ENCODE peak calls at places on chromosomes 6 and 20, in eight cellular contexts. I is foreskin fibroblast, N is PC-3, U is fibroblast of pulmonary artery, O is adrenal gland, H is cardiac fibroblast, G is hepatocyte, F is HCT116. Q is an unnamed sample.

GRCh38 chr6:154558513-154558912 is 48.0 kb upstream of the CNKSR3 start:
- DNase-seq in I (no peak), N (no peak), U (no peak), O (no peak), H (no peak), G (no peak), F (no peak), Q (no peak)

GRCh38 chr6:10416516-10416862 is 1.6 kb upstream of the TFAP2A start:
- DNase-seq in I (no peak), N (no peak), U (no peak), O (no peak), H (no peak), G (no peak), F (no peak), Q (peak; percentile 62)

GRCh38 chr6:68012822-68013221 is 622.3 kb upstream of the ADGRB3 start:
- DNase-seq in I (no peak), N (no peak), U (no peak), O (no peak), H (no peak), G (no peak), F (no peak), Q (no peak)

GRCh38 chr6:78589426-78589825 is 277.9 kb upstream of the IRAK1BP1 start:
- DNase-seq in I (no peak), N (no peak), U (no peak), O (no peak), H (no peak), G (no peak), F (no peak), Q (no peak)

GRCh38 chr20:59678951-59679350 is 74.6 kb downstream of the PHACTR3 start:
- DNase-seq in I (no peak), N (no peak), U (no peak), O (no peak), H (no peak), G (no peak), F (no peak), Q (no peak)

GRCh38 chr20:23926941-23927872 is 47.7 kb upstream of the CST5 start:
- DNase-seq in I (peak; percentile 60), N (no peak), U (no peak), O (no peak), H (no peak), G (no peak), F (no peak), Q (no peak)

GRCh38 chr6:132758689-132759088 is 985 bp upstream of the VNN2 start:
- DNase-seq in I (no peak), N (no peak), U (no peak), O (no peak), H (no peak), G (no peak), F (no peak), Q (no peak)

GRCh38 chr6:36195471-36196048 is 984 bp upstream of the BRPF3 start:
- DNase-seq in I (peak; percentile 4), N (no peak), U (no peak), O (no peak), H (no peak), G (no peak), F (no peak), Q (no peak)

GRCh38 chr6:63634630-63635029 is 972 bp upstream of the PHF3 start:
- DNase-seq in I (no peak), N (no peak), U (no peak), O (no peak), H (no peak), G (peak; percentile 12), F (no peak), Q (no peak)

GRCh38 chr6:144739873-144740272 is 454.7 kb downstream of the UTRN start:
- DNase-seq in I (no peak), N (no peak), U (no peak), O (no peak), H (no peak), G (no peak), F (no peak), Q (no peak)

GRCh38 chr6:166650824-166651223 is 23.8 kb upstream of the RPS6KA2 start:
- DNase-seq in I (no peak), N (no peak), U (no peak), O (no peak), H (no peak), G (no peak), F (no peak), Q (no peak)

GRCh38 chr6:88119769-88120168 is 46.4 kb downstream of the CNR1 start:
- DNase-seq in I (no peak), N (no peak), U (peak; percentile 6), O (no peak), H (no peak), G (peak; percentile 52), F (no peak), Q (peak; percentile 47)

GRCh38 chr6:52115145-52115741 is 27.8 kb upstream of the PKHD1 start:
- DNase-seq in I (no peak), N (peak; percentile 31), U (no peak), O (no peak), H (no peak), G (no peak), F (no peak), Q (no peak)

GRCh38 chr6:127515794-127516675 is 3.1 kb downstream of the MTCL3 start:
- DNase-seq in I (peak; percentile 62), N (peak; percentile 32), U (peak; percentile 64), O (peak; percentile 65), H (peak; percentile 66), G (peak; percentile 73), F (peak; percentile 12), Q (peak; percentile 9)
- TF ChIP-seq CTCF in I (no peak), N (no peak), U (no peak), O (no peak), H (no peak), G (no peak), F (peak; percentile 44), Q (no peak)

DNA sequence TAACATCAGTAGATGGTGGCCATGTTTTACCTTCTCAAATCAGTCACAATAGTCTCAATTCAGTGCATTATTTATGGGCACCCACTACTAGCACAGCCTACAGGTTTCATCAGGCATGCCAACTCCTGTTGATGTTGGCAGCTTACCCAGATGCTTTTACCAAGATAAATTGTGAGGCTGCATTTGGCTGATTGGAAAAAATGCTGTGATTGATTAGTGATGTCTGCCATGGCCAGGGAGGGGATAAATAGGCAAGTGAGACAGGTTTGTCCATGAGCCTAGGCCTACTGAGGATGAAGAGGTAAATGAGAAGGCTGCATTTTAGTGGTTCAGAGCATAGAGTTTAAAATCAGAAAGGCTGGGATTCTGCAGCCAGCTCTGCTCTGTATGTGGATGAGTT is 227.1 kb downstream of the NFATC2 start:
- DNase-seq in I (no peak), N (no peak), U (no peak), O (no peak), H (no peak), G (no peak), F (no peak), Q (peak; percentile 22)
- TF ChIP-seq CTCF in I (no peak), N (no peak), U (no peak), O (no peak), H (no peak), G (no peak), F (no peak), Q (no peak)

GRCh38 chr6:136921936-136922679 is at the start of gene SLC35D3:
- DNase-seq in I (no peak), N (no peak), U (no peak), O (no peak), H (peak; percentile 19), G (peak; percentile 20), F (no peak), Q (no peak)
- TF ChIP-seq CTCF in I (no peak), N (no peak), U (no peak), O (no peak), H (no peak), G (no peak), F (no peak), Q (no peak)

DNA sequence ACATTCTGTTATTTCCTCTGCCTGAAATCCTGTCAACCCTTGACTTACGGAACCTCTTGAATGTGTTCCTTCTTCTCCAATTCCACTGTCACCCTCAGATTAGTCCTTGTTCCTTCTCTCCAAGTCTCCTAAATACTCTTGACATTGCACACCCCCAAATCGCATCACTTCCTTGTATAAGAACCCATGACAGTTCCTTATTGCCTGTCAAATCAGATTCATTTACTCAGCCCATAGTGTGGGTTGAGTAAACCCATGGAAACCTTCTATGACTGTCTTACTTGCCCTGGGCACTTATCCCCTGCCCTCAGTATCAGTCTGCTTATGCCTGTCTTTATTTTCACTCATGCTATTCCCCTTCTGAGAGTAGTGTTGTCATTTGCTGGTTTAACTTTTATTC is 40.5 kb downstream of the ARMC2 start:
- DNase-seq in I (no peak), N (no peak), U (no peak), O (peak; percentile 35), H (no peak), G (no peak), F (no peak), Q (no peak)
- TF ChIP-seq CTCF in I (no peak), N (no peak), U (no peak), O (no peak), H (no peak), G (no peak), F (no peak), Q (no peak)

GRCh38 chr6:90044833-90045337 is 150.6 kb downstream of the GJA10 start:
- DNase-seq in I (no peak), N (peak; percentile 20), U (peak; percentile 23), O (no peak), H (peak; percentile 8), G (no peak), F (no peak), Q (no peak)
- TF ChIP-seq CTCF in I (no peak), N (no peak), U (no peak), O (no peak), H (no peak), G (no peak), F (no peak), Q (no peak)

GRCh38 chr6:133951881-133952814 is 876 bp upstream of the TBPL1 start:
- DNase-seq in I (peak; percentile 66), N (peak; percentile 66), U (peak; percentile 79), O (peak; percentile 61), H (peak; percentile 82), G (peak; percentile 80), F (peak; percentile 49), Q (peak; percentile 68)
- TF ChIP-seq CTCF in I (peak; percentile 40), N (peak; percentile 30), U (peak; percentile 36), O (peak; percentile 48), H (peak; percentile 43), G (peak; percentile 26), F (no peak), Q (peak; percentile 33)

Q was measured in MCF 10A.